ENCODE peak calls at places on chromosomes 5 and 9, in seven cellular contexts. K is neuronal stem cell, M is mesendoderm, J is mesenchymal stem cell, U is trophoblast cell, R is IMR-90, S is H1. B is an unnamed sample.

GRCh38 chr9:82010711-82011110 is 22.1 kb downstream of the SPATA31D1 start:
- DNase-seq in K (no peak), M (no peak), J (no peak), U (no peak), R (no peak), S (no peak), B (no peak)

GRCh38 chr9:92190536-92190790 is 75.2 kb upstream of the SPTLC1 start:
- DNase-seq in K (no peak), M (no peak), J (no peak), U (no peak), R (no peak), S (no peak), B (no peak)

GRCh38 chr5:71693828-71694427 is 25.1 kb upstream of the CARTPT start:
- DNase-seq in K (no peak), M (peak), J (peak), U (no peak), R (no peak), S (no peak), B (peak)

GRCh38 chr9:37243588-37244345 is 123.4 kb downstream of the ZCCHC7 start:
- DNase-seq in K (no peak), M (no peak), J (peak), U (no peak), R (no peak), S (no peak), B (no peak)

GRCh38 chr9:113139225-113139829 is 11.5 kb upstream of the SLC31A2 start:
- DNase-seq in K (no peak), M (no peak), J (no peak), U (no peak), R (no peak), S (no peak), B (no peak)

GRCh38 chr9:98598861-98599260 is 109.9 kb downstream of the GABBR2 start:
- DNase-seq in K (no peak), M (no peak), J (no peak), U (no peak), R (no peak), S (no peak), B (no peak)

GRCh38 chr5:57036621-57037160 is 84.8 kb upstream of the MIER3 start:
- DNase-seq in K (no peak), M (no peak), J (no peak), U (no peak), R (no peak), S (no peak), B (no peak)

GRCh38 chr5:96652769-96653455 is 9.3 kb upstream of the CAST start:
- DNase-seq in K (no peak), M (peak), J (no peak), U (peak), R (peak), S (no peak), B (peak)

GRCh38 chr5:139417214-139417613 is 13.3 kb upstream of the SPATA24 start:
- DNase-seq in K (no peak), M (no peak), J (peak), U (no peak), R (peak), S (no peak), B (no peak)

DNA sequence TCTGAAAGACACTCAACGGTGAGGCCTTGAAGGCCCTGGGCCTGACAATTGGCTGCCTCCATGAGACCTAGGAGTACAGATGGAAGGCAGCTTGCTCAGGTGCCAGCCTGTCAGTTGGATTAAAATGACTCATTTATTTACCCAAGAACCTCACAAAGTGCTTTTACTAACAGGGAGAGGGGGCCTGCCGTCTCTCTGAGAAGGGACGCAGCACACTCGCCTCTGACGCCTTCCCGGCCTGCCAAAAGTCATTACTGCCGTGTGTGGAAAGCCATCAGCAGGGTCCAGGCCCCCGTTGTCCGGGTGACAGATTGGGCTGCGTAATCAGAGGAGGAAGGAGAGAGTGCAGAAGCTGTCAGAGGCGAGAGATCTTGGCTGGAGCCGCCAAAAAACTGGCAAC is 32.4 kb downstream of the DDX31 start:
- DNase-seq in K (no peak), M (no peak), J (no peak), U (no peak), R (no peak), S (no peak), B (no peak)
- H2BK5ac ChIP-seq in K (no peak), M (no peak), J (no peak), U (no peak), R (no peak), S (no peak), B (no peak)

DNA sequence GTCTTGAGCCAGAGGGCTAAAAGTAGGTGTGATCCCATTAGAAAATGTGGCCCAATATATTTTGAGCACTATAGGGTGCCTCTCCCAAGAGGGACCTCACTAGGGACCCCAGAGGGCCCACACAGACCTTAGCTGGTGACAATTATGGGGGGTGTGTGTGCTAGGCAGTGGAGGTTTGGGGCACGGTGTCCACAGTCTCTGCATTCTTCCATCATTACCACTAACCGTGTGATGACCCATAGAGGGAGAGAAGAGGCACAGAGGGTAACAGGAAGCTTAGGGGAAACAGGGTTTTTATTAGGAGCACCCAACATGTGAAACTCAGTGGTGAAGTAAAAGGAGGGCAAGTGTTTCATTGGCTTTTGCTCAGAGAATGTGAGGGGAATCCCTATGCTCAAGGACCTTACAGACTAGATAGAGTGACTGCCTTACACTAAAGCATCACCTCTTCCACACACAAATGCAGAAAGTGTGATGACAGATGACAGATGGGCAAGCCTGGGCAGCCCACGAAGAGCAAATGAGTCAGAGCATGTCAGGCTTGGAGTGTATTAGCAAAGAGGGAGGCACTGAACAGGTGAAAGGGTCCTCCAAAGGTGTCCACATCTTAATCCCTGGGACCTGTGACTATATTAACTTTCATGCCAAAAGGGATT is 2.5 kb upstream of the ACTL7A start:
- DNase-seq in K (no peak), M (no peak), J (no peak), U (no peak), R (no peak), S (no peak), B (no peak)
- H2BK5ac ChIP-seq in K (no peak), M (no peak), J (no peak), U (no peak), R (no peak), S (no peak), B (no peak)

DNA sequence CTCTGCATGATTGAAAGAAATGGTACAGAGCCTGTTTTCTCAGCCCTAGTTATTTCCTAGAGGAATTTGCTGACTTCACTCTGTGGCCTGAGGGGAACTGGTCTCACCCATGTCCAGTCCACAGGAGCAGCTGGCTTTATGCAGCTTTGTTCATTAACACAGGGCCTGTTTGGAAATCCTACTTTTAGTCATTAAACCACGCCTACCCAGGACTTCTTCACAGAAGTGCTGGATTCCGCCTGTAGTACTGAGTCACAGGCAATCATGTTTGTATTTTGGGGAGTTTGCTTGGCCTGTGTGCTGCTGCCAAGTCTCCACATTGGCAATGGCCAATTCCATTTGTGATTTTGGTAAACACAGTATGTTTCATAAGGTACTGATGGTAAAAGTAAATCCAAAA is 52.8 kb downstream of the CTNND2 start:
- DNase-seq in K (no peak), M (peak), J (peak), U (peak), R (no peak), S (no peak), B (no peak)
- H2BK5ac ChIP-seq in K (no peak), M (no peak), J (no peak), U (no peak), R (no peak), S (no peak), B (no peak)

GRCh38 chr5:141716468-141716867 is 34.4 kb upstream of the ARAP3 start:
- DNase-seq in K (no peak), M (no peak), J (no peak), U (no peak), R (no peak), S (no peak), B (no peak)
- H2BK5ac ChIP-seq in K (no peak), M (no peak), J (no peak), U (no peak), R (no peak), S (no peak), B (no peak)

GRCh38 chr9:124972241-124972770 is 31.4 kb upstream of the GOLGA1 start:
- DNase-seq in K (no peak), M (no peak), J (no peak), U (no peak), R (no peak), S (no peak), B (no peak)
- H2BK5ac ChIP-seq in K (no peak), M (no peak), J (no peak), U (no peak), R (no peak), S (no peak), B (no peak)

DNA sequence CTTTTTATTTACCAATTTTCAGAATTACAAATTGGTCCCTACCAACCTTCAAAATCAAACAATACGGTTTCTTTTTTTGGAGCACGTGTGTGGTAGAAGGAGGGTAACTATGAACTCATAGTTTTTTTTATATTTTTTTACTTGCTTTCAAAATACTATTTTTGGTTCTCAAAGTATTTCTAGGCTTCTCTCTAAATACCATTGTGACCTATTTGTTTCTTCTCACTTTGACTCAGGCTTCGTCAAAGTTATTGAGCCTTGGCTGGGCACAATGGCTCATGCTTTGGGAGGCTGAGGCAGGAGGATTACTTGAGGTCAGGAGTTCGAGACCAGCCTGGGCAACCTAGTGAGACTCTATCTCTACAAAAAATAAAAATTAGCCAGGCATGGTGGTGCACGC is 11.6 kb upstream of the KIF27 start:
- DNase-seq in K (no peak), M (no peak), J (no peak), U (no peak), R (no peak), S (no peak), B (no peak)
- H2BK5ac ChIP-seq in K (no peak), M (no peak), J (no peak), U (no peak), R (no peak), S (no peak), B (no peak)

GRCh38 chr9:83235524-83235923 is 172.6 kb upstream of the RASEF start:
- DNase-seq in K (no peak), M (peak), J (no peak), U (no peak), R (no peak), S (no peak), B (no peak)
- H2BK5ac ChIP-seq in K (no peak), M (no peak), J (no peak), U (no peak), R (no peak), S (no peak), B (no peak)

GRCh38 chr5:77645995-77646639 is 7.6 kb upstream of the OTP start:
- DNase-seq in K (no peak), M (no peak), J (no peak), U (no peak), R (no peak), S (no peak), B (no peak)

GRCh38 chr5:77645158-77645994 is 6.9 kb upstream of the OTP start:
- DNase-seq in K (no peak), M (no peak), J (peak), U (no peak), R (no peak), S (peak), B (peak)

GRCh38 chr5:77651343-77651742 is 12.8 kb upstream of the OTP start:
- DNase-seq in K (no peak), M (no peak), J (no peak), U (no peak), R (no peak), S (no peak), B (no peak)

GRCh38 chr5:77649776-77650175 is 11.3 kb upstream of the OTP start:
- DNase-seq in K (no peak), M (no peak), J (no peak), U (no peak), R (no peak), S (no peak), B (no peak)

DNA sequence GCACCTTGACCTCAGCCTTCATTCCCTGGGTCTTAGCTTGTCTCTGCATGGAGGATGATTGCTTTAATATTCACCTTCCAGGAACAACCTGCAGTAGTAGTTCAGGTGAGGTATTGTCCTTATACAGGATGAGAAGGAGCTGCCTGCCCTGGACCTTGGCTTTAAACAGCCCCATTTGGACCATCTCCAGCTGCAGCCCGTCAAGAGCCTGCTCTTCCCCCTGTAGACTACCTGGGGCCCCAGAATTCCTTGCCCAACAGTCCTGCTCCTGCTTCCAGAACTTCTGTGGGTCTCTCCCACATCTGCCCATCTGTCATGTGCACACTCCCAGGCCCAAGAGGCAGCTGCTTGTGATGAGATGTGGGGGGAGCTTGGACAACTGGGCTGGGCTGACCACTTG is 12.2 kb upstream of the OTP start:
- DNase-seq in K (no peak), M (no peak), J (no peak), U (no peak), R (no peak), S (no peak), B (no peak)
- H2BK5ac ChIP-seq in K (no peak), M (no peak), J (no peak), U (no peak), R (no peak), S (no peak), B (no peak)

GRCh38 chr9:121478816-121479676 is 20.6 kb downstream of the GGTA1 start:
- DNase-seq in K (no peak), M (peak), J (peak), U (no peak), R (no peak), S (peak), B (no peak)
- H2BK5ac ChIP-seq in K (no peak), M (no peak), J (no peak), U (no peak), R (no peak), S (no peak), B (no peak)